ENCODE peak calls at places on chromosomes 1 and 21, in four cellular contexts. E is tibial artery, K is NCI-H2081, M is heart left ventricle. X is an unnamed sample.

GRCh38 chr21:39313042-39313456 is 383 bp downstream of the BRWD1 start:
- DNase-seq in E (no peak), K (no peak), M (peak; percentile 40), X (no peak)

GRCh38 chr1:111847519-111847918 is 91.8 kb downstream of the DDX20 start:
- DNase-seq in E (no peak), K (no peak), M (no peak), X (no peak)

GRCh38 chr21:28615276-28615675 is 377.4 kb downstream of the LTN1 start:
- DNase-seq in E (no peak), K (no peak), M (no peak), X (no peak)

GRCh38 chr1:9369964-9370788 is 77.5 kb downstream of the SPSB1 start:
- DNase-seq in E (no peak), K (no peak), M (no peak), X (no peak)

GRCh38 chr21:23452384-23453083 is 2154.7 kb downstream of the MRPL39 start:
- DNase-seq in E (no peak), K (no peak), M (no peak), X (no peak)

GRCh38 chr1:12406218-12407021 is 176.6 kb downstream of the VPS13D start:
- DNase-seq in E (no peak), K (no peak), M (no peak), X (no peak)

GRCh38 chr1:185244015-185244747 is 72.9 kb downstream of the IVNS1ABP start:
- DNase-seq in E (no peak), K (no peak), M (no peak), X (no peak)

GRCh38 chr1:12371053-12371452 is 141.2 kb downstream of the VPS13D start:
- DNase-seq in E (no peak), K (no peak), M (no peak), X (no peak)

GRCh38 chr1:20413136-20413790 is 72.7 kb downstream of the CAMK2N1 start:
- DNase-seq in E (no peak), K (no peak), M (no peak), X (no peak)

GRCh38 chr21:43731891-43732711 is 13.2 kb downstream of the PDXK start:
- DNase-seq in E (no peak), K (no peak), M (no peak), X (no peak)